ENCODE peak calls at places on chromosomes 16 and 17, in nine cellular contexts. W, A, G, F, Y, I, M, Q and S are unnamed samples.

GRCh38 chr16:53817812-53818211 is 113.9 kb downstream of the FTO start:
- DNase-seq in W (no peak), A (no peak), G (no peak), F (no peak), Y (no peak), I (no peak), M (no peak), Q (peak; percentile 39), S (no peak)

GRCh38 chr16:79653337-79654000 is 52.9 kb upstream of the MAF start:
- DNase-seq in W (no peak), A (no peak), G (no peak), F (no peak), Y (peak; percentile 30), I (no peak), M (no peak), Q (peak; percentile 56), S (peak; percentile 36)

GRCh38 chr17:18028684-18029540 is 10.1 kb downstream of the ATPAF2 start:
- DNase-seq in W (no peak), A (no peak), G (no peak), F (no peak), Y (no peak), I (no peak), M (no peak), Q (peak; percentile 90), S (no peak)

GRCh38 chr17:60577147-60577925 is 22.7 kb upstream of the PPM1D start:
- DNase-seq in W (peak; percentile 29), A (no peak), G (peak; percentile 85), F (peak; percentile 21), Y (peak; percentile 44), I (peak; percentile 45), M (no peak), Q (peak; percentile 35), S (peak; percentile 75)

GRCh38 chr16:8108991-8109509 is 481.3 kb downstream of the TMEM114 start:
- DNase-seq in W (no peak), A (no peak), G (no peak), F (no peak), Y (no peak), I (no peak), M (no peak), Q (no peak), S (no peak)

GRCh38 chr16:65122974-65123845 is 1.3 kb upstream of the CDH11 start:
- DNase-seq in W (peak; percentile 39), A (peak; percentile 64), G (no peak), F (peak; percentile 62), Y (no peak), I (peak; percentile 35), M (no peak), Q (peak; percentile 46), S (no peak)

GRCh38 chr16:3168706-3169105 is 19.3 kb upstream of the OR1F1 start:
- DNase-seq in W (no peak), A (no peak), G (no peak), F (no peak), Y (no peak), I (no peak), M (no peak), Q (no peak), S (no peak)

GRCh38 chr17:61251939-61252865 is 147.4 kb upstream of the TBX2 start:
- DNase-seq in W (peak; percentile 22), A (no peak), G (peak; percentile 78), F (peak; percentile 40), Y (peak; percentile 95), I (no peak), M (no peak), Q (no peak), S (peak; percentile 99)

GRCh38 chr16:81265658-81266451 is 27.4 kb downstream of the BCO1 start:
- DNase-seq in W (peak; percentile 24), A (no peak), G (no peak), F (peak; percentile 50), Y (no peak), I (no peak), M (no peak), Q (no peak), S (no peak)

GRCh38 chr17:39813631-39814030 is 50.5 kb downstream of the IKZF3 start:
- DNase-seq in W (no peak), A (no peak), G (no peak), F (no peak), Y (peak; percentile 43), I (no peak), M (no peak), Q (no peak), S (no peak)

GRCh38 chr17:4881761-4882555 is 17.4 kb upstream of the C17orf107 start:
- DNase-seq in W (peak; percentile 72), A (peak; percentile 65), G (peak; percentile 17), F (peak; percentile 48), Y (peak; percentile 28), I (peak; percentile 88), M (no peak), Q (peak; percentile 20), S (peak; percentile 14)

GRCh38 chr17:82848022-82848592 is 8.3 kb upstream of the ZNF750 start:
- DNase-seq in W (no peak), A (no peak), G (peak; percentile 29), F (no peak), Y (no peak), I (no peak), M (no peak), Q (no peak), S (no peak)

GRCh38 chr17:32319548-32319905 is 22.4 kb downstream of the C17orf75 start:
- DNase-seq in W (peak; percentile 45), A (peak; percentile 87), G (no peak), F (peak; percentile 77), Y (peak; percentile 83), I (peak; percentile 91), M (peak; percentile 52), Q (peak; percentile 83), S (peak; percentile 78)

GRCh38 chr16:78816499-78817441 is 717.3 kb downstream of the WWOX start:
- DNase-seq in W (no peak), A (no peak), G (no peak), F (no peak), Y (no peak), I (no peak), M (no peak), Q (no peak), S (no peak)

GRCh38 chr17:29443041-29443440 is 52.9 kb downstream of the TAOK1 start:
- DNase-seq in W (no peak), A (no peak), G (no peak), F (no peak), Y (no peak), I (no peak), M (no peak), Q (no peak), S (no peak)

GRCh38 chr16:70740919-70741778 is 55.3 kb upstream of the MTSS2 start:
- DNase-seq in W (no peak), A (no peak), G (peak; percentile 67), F (no peak), Y (peak; percentile 49), I (no peak), M (no peak), Q (no peak), S (no peak)

GRCh38 chr17:44767493-44767892 is 8.7 kb downstream of the ADAM11 start:
- DNase-seq in W (no peak), A (no peak), G (no peak), F (no peak), Y (peak; percentile 86), I (peak; percentile 41), M (no peak), Q (peak; percentile 76), S (no peak)

GRCh38 chr17:35692811-35693210 is 38.6 kb upstream of the RASL10B start:
- DNase-seq in W (no peak), A (no peak), G (no peak), F (no peak), Y (no peak), I (no peak), M (no peak), Q (no peak), S (no peak)

GRCh38 chr17:71634376-71634775 is 486.4 kb upstream of the SOX9 start:
- DNase-seq in W (no peak), A (no peak), G (no peak), F (no peak), Y (no peak), I (no peak), M (no peak), Q (no peak), S (no peak)